ENCODE peak calls at places on chromosomes 11 and 22, in four cellular contexts. X is ovary, K is adrenal gland, P is prostate gland. F is an unnamed sample. For H3K27me3, the result is how much of the 10 kb centered on the place peaks cover.

GRCh38 chr22:46780453-46780852 is 18.0 kb downstream of the TBC1D22A start:
- DNase-seq in P (no peak), K (peak), X (no peak), F (no peak)

GRCh38 chr22:20781272-20781990 is 7.5 kb downstream of the SERPIND1 start:
- DNase-seq in X (no peak), K (no peak), P (no peak), F (peak)

GRCh38 chr22:50703726-50704509 is 31.3 kb downstream of the SHANK3 start:
- DNase-seq in P (no peak), X (peak), K (no peak), F (peak)

GRCh38 chr11:35223429-35223828 is 84.5 kb downstream of the CD44 start:
- DNase-seq in X (no peak), P (no peak), K (no peak), F (no peak)

GRCh38 chr11:128848815-128849455 is 18.2 kb downstream of the KCNJ1 start:
- DNase-seq in K (peak), X (no peak), P (no peak), F (no peak)

GRCh38 chr11:28674432-28675076 is 566.4 kb downstream of the METTL15 start:
- DNase-seq in X (no peak), P (no peak), K (no peak), F (no peak)

GRCh38 chr11:63767415-63768231 is 952 bp downstream of the ZFTA start:
- DNase-seq in X (peak), K (peak), P (no peak), F (peak)

GRCh38 chr22:24517446-24517845 is 22.3 kb downstream of the UPB1 start:
- DNase-seq in P (no peak), K (no peak), X (no peak), F (no peak)

GRCh38 chr11:100687630-100688395 is 725 bp downstream of the ARHGAP42 start:
- DNase-seq in K (peak), P (peak), X (peak), F (peak)

GRCh38 chr11:41383768-41384167 is 75.7 kb downstream of the LRRC4C start:
- DNase-seq in X (no peak), K (no peak), P (no peak), F (no peak)

GRCh38 chr11:65212226-65212801 is 30.6 kb downstream of the CAPN1 start:
- DNase-seq in X (no peak), K (no peak), P (no peak), F (no peak)

GRCh38 chr22:50284479-50284878 is 14.3 kb upstream of the MAPK11 start:
- DNase-seq in X (no peak), P (no peak), K (no peak), F (no peak)

GRCh38 chr22:26681395-26681821 is 24.0 kb downstream of the MIAT start:
- DNase-seq in X (no peak), P (no peak), K (no peak), F (no peak)

GRCh38 chr11:131884461-131885073 is 514.2 kb downstream of the NTM start:
- DNase-seq in P (no peak), K (no peak), X (no peak), F (no peak)

GRCh38 chr11:74683279-74683871 is 47.9 kb downstream of the CHRDL2 start:
- DNase-seq in K (no peak), X (peak), P (peak), F (no peak)

DNA sequence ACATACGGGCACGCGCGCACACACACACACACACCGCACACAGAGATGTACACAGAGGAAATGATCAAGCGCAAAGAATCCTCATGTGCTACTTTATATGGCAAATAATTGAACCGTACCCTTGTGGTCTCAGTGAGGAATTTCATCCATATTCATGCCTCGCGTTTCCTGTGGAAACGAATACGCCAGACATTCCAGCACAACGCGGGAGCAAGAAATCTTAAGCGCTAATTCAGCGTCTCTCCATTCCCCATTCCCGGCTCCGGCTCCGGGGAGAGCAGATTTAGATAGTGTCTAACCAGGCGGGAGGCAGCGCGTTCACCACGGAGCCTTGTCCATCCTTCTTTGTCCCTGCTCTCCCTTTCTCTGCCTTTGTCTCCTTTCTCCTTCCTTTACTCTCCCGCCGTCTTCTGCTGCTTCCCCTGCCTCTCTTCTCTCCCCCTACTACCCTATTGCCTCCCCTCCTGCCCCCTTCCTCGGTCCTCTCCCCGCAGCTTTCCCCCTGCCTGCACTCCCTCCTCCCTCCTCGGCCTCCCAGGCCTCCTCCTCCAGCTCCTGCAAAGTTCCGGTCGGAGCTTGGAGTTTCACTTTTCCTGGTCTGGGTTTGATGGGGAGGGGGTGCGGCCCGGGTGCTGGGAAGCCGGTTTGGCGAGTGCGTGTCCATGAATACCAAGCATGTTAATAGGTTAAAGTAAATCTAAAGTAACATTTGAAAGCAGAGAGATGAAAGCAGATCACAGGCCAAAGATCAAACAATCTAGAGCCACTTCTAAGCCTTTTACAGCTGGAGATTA is 579.3 kb downstream of the BUD13 start:
- DNase-seq in K (no peak), X (peak), P (peak), F (no peak)
- TF ChIP-seq CTCF in K (peak), X (no peak), P (peak), F (no peak)

GRCh38 chr22:32013200-32013599 is 29.9 kb upstream of the SLC5A1 start:
- DNase-seq in P (no peak), K (no peak), X (no peak), F (no peak)

GRCh38 chr22:32020117-32020516 is 22.9 kb upstream of the SLC5A1 start:
- DNase-seq in K (no peak), X (no peak), P (no peak), F (no peak)

GRCh38 chr22:32018056-32018455 is 25.0 kb upstream of the SLC5A1 start:
- DNase-seq in K (no peak), P (no peak), X (no peak), F (no peak)

GRCh38 chr22:32016081-32016480 is 27.0 kb upstream of the SLC5A1 start:
- DNase-seq in K (no peak), X (no peak), P (no peak), F (no peak)
- H3K27me3 ChIP-seq in K (under half), X (under half), P (under half), F (under half)

GRCh38 chr11:2377511-2378443 is 667 bp downstream of the CD81 start:
- DNase-seq in K (peak), P (peak), X (peak), F (peak)
- TF ChIP-seq POLR2A in K (no peak), P (peak), X (peak), F (peak)

GRCh38 chr11:44916316-44916715 is 34.4 kb downstream of the TP53I11 start:
- DNase-seq in K (no peak), P (no peak), X (no peak), F (no peak)

GRCh38 chr11:44915621-44916020 is 35.1 kb downstream of the TP53I11 start:
- DNase-seq in K (no peak), P (no peak), X (no peak), F (no peak)

GRCh38 chr11:44912270-44912987 is 38.3 kb downstream of the TP53I11 start:
- DNase-seq in P (no peak), X (no peak), K (no peak), F (peak)

GRCh38 chr11:44913502-44913901 is 37.2 kb downstream of the TP53I11 start:
- DNase-seq in X (no peak), P (no peak), K (no peak), F (no peak)

GRCh38 chr11:44914105-44914504 is 36.6 kb downstream of the TP53I11 start:
- DNase-seq in P (no peak), K (no peak), X (no peak), F (no peak)
- TF ChIP-seq CTCF in P (no peak), K (no peak), X (no peak), F (no peak)

GRCh38 chr11:117815262-117815803 is 9.2 kb downstream of the FXYD2 start:
- DNase-seq in K (peak), X (no peak), P (no peak), F (peak)

GRCh38 chr11:117818036-117818858 is 6.3 kb downstream of the FXYD2 start:
- DNase-seq in P (no peak), X (no peak), K (peak), F (no peak)

GRCh38 chr11:117816151-117816741 is 8.3 kb downstream of the FXYD2 start:
- DNase-seq in P (no peak), K (peak), X (no peak), F (peak)

GRCh38 chr11:117817213-117818035 is 7.1 kb downstream of the FXYD2 start:
- DNase-seq in X (peak), K (peak), P (peak), F (peak)

DNA sequence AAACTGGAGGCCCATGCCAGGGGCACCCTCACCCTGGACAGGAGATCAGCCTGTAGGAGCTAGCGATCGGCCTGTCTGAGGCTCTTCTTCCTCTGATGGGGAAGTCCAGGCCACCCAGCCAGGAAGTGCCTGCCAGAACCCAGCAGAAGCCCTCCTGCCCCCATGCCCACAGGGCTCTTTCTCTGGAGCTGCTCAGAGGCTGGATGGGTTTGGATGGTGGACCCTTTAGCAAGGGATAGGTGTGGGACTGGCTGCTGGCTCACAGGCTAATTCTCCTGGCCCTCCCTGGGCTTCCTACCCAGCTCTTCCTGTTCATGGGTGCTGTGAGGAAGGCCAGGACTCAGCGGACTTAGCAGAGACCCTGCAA is 7.7 kb downstream of the FXYD2 start:
- DNase-seq in P (no peak), K (peak), X (no peak), F (no peak)
- H3K27me3 ChIP-seq in P (under half), K (under half), X (under half), F (under half)

GRCh38 chr11:72777755-72778278 is 16.0 kb downstream of the STARD10 start:
- DNase-seq in K (peak), P (no peak), X (no peak), F (peak)

GRCh38 chr11:72776844-72777754 is 16.7 kb downstream of the STARD10 start:
- DNase-seq in K (peak), P (no peak), X (no peak), F (peak)

GRCh38 chr11:72780291-72781062 is 13.4 kb downstream of the STARD10 start:
- DNase-seq in P (no peak), K (no peak), X (no peak), F (no peak)

GRCh38 chr11:72779495-72780128 is 14.2 kb downstream of the STARD10 start:
- DNase-seq in X (no peak), P (no peak), K (no peak), F (no peak)

DNA sequence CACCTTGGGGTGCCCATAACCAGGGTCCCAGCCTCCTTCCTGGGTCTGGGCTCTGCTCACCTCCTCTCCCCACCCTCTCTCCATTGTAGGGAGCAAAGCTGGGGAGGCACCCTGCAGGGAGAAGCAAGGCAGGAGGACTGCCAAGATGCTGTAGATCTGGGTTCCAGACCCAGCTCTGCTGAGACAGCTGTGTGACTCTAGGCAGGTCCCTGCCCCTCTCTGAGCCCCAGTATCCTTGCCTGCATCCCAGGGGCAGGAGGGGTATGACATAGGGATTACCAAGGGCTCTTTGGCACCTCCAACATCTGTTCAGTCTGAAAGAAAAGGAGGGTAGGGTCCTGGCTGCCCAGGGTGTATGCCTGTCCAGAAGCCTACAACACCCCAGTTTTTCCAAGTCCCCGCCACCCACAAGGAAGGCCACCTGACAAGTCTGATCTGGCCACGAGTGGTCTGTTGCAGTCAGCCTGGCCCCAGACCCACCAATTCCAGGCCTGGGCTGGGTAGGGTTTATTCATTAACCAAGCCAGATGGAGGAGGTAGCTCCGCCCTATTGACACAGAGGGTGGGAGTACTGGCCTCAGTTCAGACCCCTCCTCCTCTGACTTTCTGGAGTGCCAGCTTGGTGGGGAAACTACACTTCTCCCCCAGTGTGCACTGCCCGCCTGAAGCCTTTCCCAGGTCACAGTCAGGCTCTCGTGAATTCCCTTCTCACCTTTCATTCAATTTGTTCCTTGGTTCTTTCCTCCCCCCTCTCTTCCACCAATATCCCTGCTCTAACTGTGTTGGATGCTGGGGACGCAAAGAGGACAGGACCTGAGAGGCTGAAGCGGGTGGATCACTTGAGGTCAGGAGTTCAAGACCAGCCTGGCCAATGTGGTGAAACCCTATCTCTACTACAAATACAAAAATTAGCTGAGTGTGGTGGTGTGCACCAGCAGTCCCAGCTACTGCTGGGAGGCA is 15.0 kb downstream of the STARD10 start:
- DNase-seq in P (no peak), X (no peak), K (no peak), F (peak)
- TF ChIP-seq POLR2A in P (no peak), X (no peak), K (no peak), F (no peak)

GRCh38 chr11:115360186-115360824 is 143.9 kb downstream of the CADM1 start:
- DNase-seq in X (no peak), K (no peak), P (no peak), F (no peak)
- TF ChIP-seq CTCF in X (no peak), K (no peak), P (no peak), F (no peak)

GRCh38 chr22:36846271-36846670 is 14.5 kb upstream of the NCF4 start:
- DNase-seq in P (no peak), K (no peak), X (no peak), F (no peak)
- H3K27me3 ChIP-seq in P (under half), K (under half), X (under half), F (under half)

F was measured in right lobe of liver.